ENCODE peak calls at places on chromosomes 5 and 9, in ten cellular contexts. One of them, this sample, is unnamed.

GRCh38 chr9:133918123-133918813 is 73.9 kb downstream of the VAV2 start:
- DNase-seq in ELR: no peak
- DNase-seq in NCI-H510A: no peak
- DNase-seq in activated T-cell treated with anti-CD3 and anti-CD28 coated beads for 24 hours: no peak
- DNase-seq in lower lobe of right lung: no peak
- DNase-seq in progenitor cell of endocrine pancreas: no peak
- DNase-seq in stimulated activated CD8-positive, alpha-beta memory T cell treated with anti-CD3 and anti-CD28 coated beads, Interleukin-15, amount 100 ng/mL, for 4 hours: no peak
- DNase-seq in fibroblast of pulmonary artery: no peak
- DNase-seq in AG08395: no peak
- DNase-seq in kidney tubule cell: no peak
- DNase-seq in this sample: no peak

GRCh38 chr9:5364294-5364990 is 24.8 kb upstream of the RLN1 start:
- DNase-seq in ELR: peak
- DNase-seq in NCI-H510A: no peak
- DNase-seq in activated T-cell treated with anti-CD3 and anti-CD28 coated beads for 24 hours: no peak
- DNase-seq in lower lobe of right lung: no peak
- DNase-seq in progenitor cell of endocrine pancreas: no peak
- DNase-seq in stimulated activated CD8-positive, alpha-beta memory T cell treated with anti-CD3 and anti-CD28 coated beads, Interleukin-15, amount 100 ng/mL, for 4 hours: no peak
- DNase-seq in fibroblast of pulmonary artery: peak
- DNase-seq in AG08395: no peak
- DNase-seq in kidney tubule cell: peak
- DNase-seq in this sample: peak

GRCh38 chr5:160743027-160743426 is 109.0 kb downstream of the ATP10B start:
- DNase-seq in ELR: no peak
- DNase-seq in NCI-H510A: no peak
- DNase-seq in activated T-cell treated with anti-CD3 and anti-CD28 coated beads for 24 hours: no peak
- DNase-seq in lower lobe of right lung: no peak
- DNase-seq in progenitor cell of endocrine pancreas: no peak
- DNase-seq in stimulated activated CD8-positive, alpha-beta memory T cell treated with anti-CD3 and anti-CD28 coated beads, Interleukin-15, amount 100 ng/mL, for 4 hours: no peak
- DNase-seq in fibroblast of pulmonary artery: no peak
- DNase-seq in AG08395: no peak
- DNase-seq in kidney tubule cell: peak
- DNase-seq in this sample: no peak

GRCh38 chr5:151055336-151055735 is 25.5 kb downstream of the TNIP1 start:
- DNase-seq in ELR: no peak
- DNase-seq in NCI-H510A: no peak
- DNase-seq in activated T-cell treated with anti-CD3 and anti-CD28 coated beads for 24 hours: no peak
- DNase-seq in lower lobe of right lung: no peak
- DNase-seq in progenitor cell of endocrine pancreas: no peak
- DNase-seq in stimulated activated CD8-positive, alpha-beta memory T cell treated with anti-CD3 and anti-CD28 coated beads, Interleukin-15, amount 100 ng/mL, for 4 hours: no peak
- DNase-seq in fibroblast of pulmonary artery: no peak
- DNase-seq in AG08395: no peak
- DNase-seq in kidney tubule cell: no peak
- DNase-seq in this sample: no peak

GRCh38 chr9:100219347-100219746 is 120.3 kb downstream of the INVS start:
- DNase-seq in ELR: no peak
- DNase-seq in NCI-H510A: no peak
- DNase-seq in activated T-cell treated with anti-CD3 and anti-CD28 coated beads for 24 hours: no peak
- DNase-seq in lower lobe of right lung: no peak
- DNase-seq in progenitor cell of endocrine pancreas: no peak
- DNase-seq in stimulated activated CD8-positive, alpha-beta memory T cell treated with anti-CD3 and anti-CD28 coated beads, Interleukin-15, amount 100 ng/mL, for 4 hours: no peak
- DNase-seq in fibroblast of pulmonary artery: no peak
- DNase-seq in AG08395: no peak
- DNase-seq in kidney tubule cell: no peak
- DNase-seq in this sample: no peak

GRCh38 chr9:89010526-89011089 is 19.3 kb downstream of the S1PR3 start:
- DNase-seq in ELR: no peak
- DNase-seq in NCI-H510A: no peak
- DNase-seq in activated T-cell treated with anti-CD3 and anti-CD28 coated beads for 24 hours: no peak
- DNase-seq in lower lobe of right lung: no peak
- DNase-seq in progenitor cell of endocrine pancreas: no peak
- DNase-seq in stimulated activated CD8-positive, alpha-beta memory T cell treated with anti-CD3 and anti-CD28 coated beads, Interleukin-15, amount 100 ng/mL, for 4 hours: no peak
- DNase-seq in fibroblast of pulmonary artery: no peak
- DNase-seq in AG08395: no peak
- DNase-seq in kidney tubule cell: no peak
- DNase-seq in this sample: no peak

GRCh38 chr5:76944638-76945037 is 8.2 kb upstream of the CRHBP start:
- DNase-seq in ELR: no peak
- DNase-seq in NCI-H510A: no peak
- DNase-seq in activated T-cell treated with anti-CD3 and anti-CD28 coated beads for 24 hours: no peak
- DNase-seq in lower lobe of right lung: no peak
- DNase-seq in progenitor cell of endocrine pancreas: no peak
- DNase-seq in stimulated activated CD8-positive, alpha-beta memory T cell treated with anti-CD3 and anti-CD28 coated beads, Interleukin-15, amount 100 ng/mL, for 4 hours: no peak
- DNase-seq in fibroblast of pulmonary artery: no peak
- DNase-seq in AG08395: no peak
- DNase-seq in kidney tubule cell: peak
- DNase-seq in this sample: no peak

GRCh38 chr5:81187885-81188284 is 45.2 kb upstream of the CKMT2 start:
- DNase-seq in ELR: no peak
- DNase-seq in NCI-H510A: no peak
- DNase-seq in activated T-cell treated with anti-CD3 and anti-CD28 coated beads for 24 hours: no peak
- DNase-seq in lower lobe of right lung: no peak
- DNase-seq in progenitor cell of endocrine pancreas: no peak
- DNase-seq in stimulated activated CD8-positive, alpha-beta memory T cell treated with anti-CD3 and anti-CD28 coated beads, Interleukin-15, amount 100 ng/mL, for 4 hours: no peak
- DNase-seq in fibroblast of pulmonary artery: no peak
- DNase-seq in AG08395: no peak
- DNase-seq in kidney tubule cell: no peak
- DNase-seq in this sample: no peak

GRCh38 chr5:137733922-137734695 is 1.8 kb downstream of the KLHL3 start:
- DNase-seq in ELR: peak
- DNase-seq in NCI-H510A: no peak
- DNase-seq in activated T-cell treated with anti-CD3 and anti-CD28 coated beads for 24 hours: no peak
- DNase-seq in lower lobe of right lung: no peak
- DNase-seq in progenitor cell of endocrine pancreas: no peak
- DNase-seq in stimulated activated CD8-positive, alpha-beta memory T cell treated with anti-CD3 and anti-CD28 coated beads, Interleukin-15, amount 100 ng/mL, for 4 hours: no peak
- DNase-seq in fibroblast of pulmonary artery: peak
- DNase-seq in AG08395: no peak
- DNase-seq in kidney tubule cell: no peak
- DNase-seq in this sample: no peak

GRCh38 chr5:77066823-77067442 is 20.2 kb downstream of the ZBED3 start:
- DNase-seq in ELR: peak
- DNase-seq in NCI-H510A: no peak
- DNase-seq in activated T-cell treated with anti-CD3 and anti-CD28 coated beads for 24 hours: no peak
- DNase-seq in lower lobe of right lung: no peak
- DNase-seq in progenitor cell of endocrine pancreas: no peak
- DNase-seq in stimulated activated CD8-positive, alpha-beta memory T cell treated with anti-CD3 and anti-CD28 coated beads, Interleukin-15, amount 100 ng/mL, for 4 hours: no peak
- DNase-seq in fibroblast of pulmonary artery: peak
- DNase-seq in AG08395: peak
- DNase-seq in kidney tubule cell: peak
- DNase-seq in this sample: peak

GRCh38 chr5:138336952-138337684 is 948 bp upstream of the FAM53C start:
- DNase-seq in ELR: peak
- DNase-seq in NCI-H510A: peak
- DNase-seq in activated T-cell treated with anti-CD3 and anti-CD28 coated beads for 24 hours: no peak
- DNase-seq in lower lobe of right lung: peak
- DNase-seq in progenitor cell of endocrine pancreas: peak
- DNase-seq in stimulated activated CD8-positive, alpha-beta memory T cell treated with anti-CD3 and anti-CD28 coated beads, Interleukin-15, amount 100 ng/mL, for 4 hours: no peak
- DNase-seq in fibroblast of pulmonary artery: peak
- DNase-seq in AG08395: peak
- DNase-seq in kidney tubule cell: no peak
- DNase-seq in this sample: peak

GRCh38 chr9:121727295-121728028 is 76.0 kb downstream of the DAB2IP start:
- DNase-seq in ELR: no peak
- DNase-seq in NCI-H510A: no peak
- DNase-seq in activated T-cell treated with anti-CD3 and anti-CD28 coated beads for 24 hours: no peak
- DNase-seq in lower lobe of right lung: no peak
- DNase-seq in progenitor cell of endocrine pancreas: no peak
- DNase-seq in stimulated activated CD8-positive, alpha-beta memory T cell treated with anti-CD3 and anti-CD28 coated beads, Interleukin-15, amount 100 ng/mL, for 4 hours: no peak
- DNase-seq in fibroblast of pulmonary artery: peak
- DNase-seq in AG08395: no peak
- DNase-seq in kidney tubule cell: no peak
- DNase-seq in this sample: no peak

GRCh38 chr9:131103024-131103423 is 6.7 kb downstream of the AIF1L start:
- DNase-seq in ELR: no peak
- DNase-seq in NCI-H510A: no peak
- DNase-seq in activated T-cell treated with anti-CD3 and anti-CD28 coated beads for 24 hours: no peak
- DNase-seq in lower lobe of right lung: no peak
- DNase-seq in progenitor cell of endocrine pancreas: no peak
- DNase-seq in stimulated activated CD8-positive, alpha-beta memory T cell treated with anti-CD3 and anti-CD28 coated beads, Interleukin-15, amount 100 ng/mL, for 4 hours: no peak
- DNase-seq in fibroblast of pulmonary artery: no peak
- DNase-seq in AG08395: no peak
- DNase-seq in kidney tubule cell: no peak
- DNase-seq in this sample: no peak

GRCh38 chr9:133403766-133404439 is 13.9 kb downstream of the REXO4 start:
- DNase-seq in ELR: no peak
- DNase-seq in NCI-H510A: no peak
- DNase-seq in activated T-cell treated with anti-CD3 and anti-CD28 coated beads for 24 hours: peak
- DNase-seq in lower lobe of right lung: peak
- DNase-seq in progenitor cell of endocrine pancreas: no peak
- DNase-seq in stimulated activated CD8-positive, alpha-beta memory T cell treated with anti-CD3 and anti-CD28 coated beads, Interleukin-15, amount 100 ng/mL, for 4 hours: peak
- DNase-seq in fibroblast of pulmonary artery: peak
- DNase-seq in AG08395: peak
- DNase-seq in kidney tubule cell: peak
- DNase-seq in this sample: peak

GRCh38 chr9:96048954-96049831 is 173.7 kb downstream of the ERCC6L2 start:
- DNase-seq in ELR: no peak
- DNase-seq in NCI-H510A: no peak
- DNase-seq in activated T-cell treated with anti-CD3 and anti-CD28 coated beads for 24 hours: no peak
- DNase-seq in lower lobe of right lung: no peak
- DNase-seq in progenitor cell of endocrine pancreas: no peak
- DNase-seq in stimulated activated CD8-positive, alpha-beta memory T cell treated with anti-CD3 and anti-CD28 coated beads, Interleukin-15, amount 100 ng/mL, for 4 hours: no peak
- DNase-seq in fibroblast of pulmonary artery: no peak
- DNase-seq in AG08395: no peak
- DNase-seq in kidney tubule cell: peak
- DNase-seq in this sample: no peak

GRCh38 chr5:17735771-17736170 is 101.5 kb downstream of the TAF11L14 start:
- DNase-seq in ELR: no peak
- DNase-seq in NCI-H510A: no peak
- DNase-seq in activated T-cell treated with anti-CD3 and anti-CD28 coated beads for 24 hours: no peak
- DNase-seq in lower lobe of right lung: no peak
- DNase-seq in progenitor cell of endocrine pancreas: no peak
- DNase-seq in stimulated activated CD8-positive, alpha-beta memory T cell treated with anti-CD3 and anti-CD28 coated beads, Interleukin-15, amount 100 ng/mL, for 4 hours: no peak
- DNase-seq in fibroblast of pulmonary artery: no peak
- DNase-seq in AG08395: no peak
- DNase-seq in kidney tubule cell: no peak
- DNase-seq in this sample: no peak

GRCh38 chr9:115132648-115133047 is 14.7 kb upstream of the TNC start:
- DNase-seq in ELR: no peak
- DNase-seq in NCI-H510A: no peak
- DNase-seq in activated T-cell treated with anti-CD3 and anti-CD28 coated beads for 24 hours: no peak
- DNase-seq in lower lobe of right lung: no peak
- DNase-seq in progenitor cell of endocrine pancreas: no peak
- DNase-seq in stimulated activated CD8-positive, alpha-beta memory T cell treated with anti-CD3 and anti-CD28 coated beads, Interleukin-15, amount 100 ng/mL, for 4 hours: no peak
- DNase-seq in fibroblast of pulmonary artery: peak
- DNase-seq in AG08395: peak
- DNase-seq in kidney tubule cell: peak
- DNase-seq in this sample: no peak

GRCh38 chr9:123925820-123926219 is 4.1 kb downstream of the DENND1A start:
- DNase-seq in ELR: peak
- DNase-seq in NCI-H510A: no peak
- DNase-seq in activated T-cell treated with anti-CD3 and anti-CD28 coated beads for 24 hours: no peak
- DNase-seq in lower lobe of right lung: no peak
- DNase-seq in progenitor cell of endocrine pancreas: no peak
- DNase-seq in stimulated activated CD8-positive, alpha-beta memory T cell treated with anti-CD3 and anti-CD28 coated beads, Interleukin-15, amount 100 ng/mL, for 4 hours: no peak
- DNase-seq in fibroblast of pulmonary artery: no peak
- DNase-seq in AG08395: peak
- DNase-seq in kidney tubule cell: peak
- DNase-seq in this sample: no peak

GRCh38 chr5:169048568-169049125 is 252.3 kb downstream of the SLIT3 start:
- DNase-seq in ELR: no peak
- DNase-seq in NCI-H510A: no peak
- DNase-seq in activated T-cell treated with anti-CD3 and anti-CD28 coated beads for 24 hours: no peak
- DNase-seq in lower lobe of right lung: no peak
- DNase-seq in progenitor cell of endocrine pancreas: no peak
- DNase-seq in stimulated activated CD8-positive, alpha-beta memory T cell treated with anti-CD3 and anti-CD28 coated beads, Interleukin-15, amount 100 ng/mL, for 4 hours: no peak
- DNase-seq in fibroblast of pulmonary artery: no peak
- DNase-seq in AG08395: no peak
- DNase-seq in kidney tubule cell: peak
- DNase-seq in this sample: no peak

GRCh38 chr5:100790170-100790665 is 112.9 kb downstream of the ST8SIA4 start:
- DNase-seq in ELR: peak
- DNase-seq in NCI-H510A: no peak
- DNase-seq in activated T-cell treated with anti-CD3 and anti-CD28 coated beads for 24 hours: no peak
- DNase-seq in lower lobe of right lung: no peak
- DNase-seq in progenitor cell of endocrine pancreas: no peak
- DNase-seq in stimulated activated CD8-positive, alpha-beta memory T cell treated with anti-CD3 and anti-CD28 coated beads, Interleukin-15, amount 100 ng/mL, for 4 hours: no peak
- DNase-seq in fibroblast of pulmonary artery: no peak
- DNase-seq in AG08395: no peak
- DNase-seq in kidney tubule cell: peak
- DNase-seq in this sample: no peak

GRCh38 chr9:132244582-132245455 is 83.0 kb downstream of the NTNG2 start:
- DNase-seq in ELR: no peak
- DNase-seq in NCI-H510A: no peak
- DNase-seq in activated T-cell treated with anti-CD3 and anti-CD28 coated beads for 24 hours: no peak
- DNase-seq in lower lobe of right lung: peak
- DNase-seq in progenitor cell of endocrine pancreas: no peak
- DNase-seq in stimulated activated CD8-positive, alpha-beta memory T cell treated with anti-CD3 and anti-CD28 coated beads, Interleukin-15, amount 100 ng/mL, for 4 hours: no peak
- DNase-seq in fibroblast of pulmonary artery: peak
- DNase-seq in AG08395: peak
- DNase-seq in kidney tubule cell: peak
- DNase-seq in this sample: no peak

GRCh38 chr9:33506626-33507370 is 17.3 kb upstream of the ANKRD18B start:
- DNase-seq in ELR: peak
- DNase-seq in NCI-H510A: no peak
- DNase-seq in activated T-cell treated with anti-CD3 and anti-CD28 coated beads for 24 hours: no peak
- DNase-seq in lower lobe of right lung: no peak
- DNase-seq in progenitor cell of endocrine pancreas: no peak
- DNase-seq in stimulated activated CD8-positive, alpha-beta memory T cell treated with anti-CD3 and anti-CD28 coated beads, Interleukin-15, amount 100 ng/mL, for 4 hours: no peak
- DNase-seq in fibroblast of pulmonary artery: peak
- DNase-seq in AG08395: peak
- DNase-seq in kidney tubule cell: peak
- DNase-seq in this sample: peak

GRCh38 chr5:150057052-150057451 is 29.3 kb downstream of the CSF1R start:
- DNase-seq in ELR: no peak
- DNase-seq in NCI-H510A: no peak
- DNase-seq in activated T-cell treated with anti-CD3 and anti-CD28 coated beads for 24 hours: no peak
- DNase-seq in lower lobe of right lung: no peak
- DNase-seq in progenitor cell of endocrine pancreas: no peak
- DNase-seq in stimulated activated CD8-positive, alpha-beta memory T cell treated with anti-CD3 and anti-CD28 coated beads, Interleukin-15, amount 100 ng/mL, for 4 hours: no peak
- DNase-seq in fibroblast of pulmonary artery: no peak
- DNase-seq in AG08395: no peak
- DNase-seq in kidney tubule cell: peak
- DNase-seq in this sample: peak

This sample was measured in MCF 10A.